ENCODE peak calls at places on chromosomes 6 and 20, in four cellular contexts. Y, X, I and F are unnamed samples.

GRCh38 chr6:96065211-96065610 is 49.4 kb downstream of the FUT9 start:
- DNase-seq in Y (no peak), X (no peak), I (no peak), F (no peak)

GRCh38 chr20:64068381-64069208 is 5.6 kb downstream of the TCEA2 start:
- DNase-seq in Y (no peak), X (no peak), I (no peak), F (no peak)

GRCh38 chr20:46308258-46309157 is at the start of gene CDH22:
- DNase-seq in Y (peak), X (peak), I (no peak), F (no peak)

GRCh38 chr20:64236137-64237088 is 19.1 kb upstream of the PCMTD2 start:
- DNase-seq in Y (no peak), X (no peak), I (no peak), F (no peak)

GRCh38 chr6:6712979-6713514 is 124.5 kb downstream of the LY86 start:
- DNase-seq in Y (no peak), X (no peak), I (no peak), F (no peak)

GRCh38 chr6:17962436-17963031 is 24.9 kb downstream of the KIF13A start:
- DNase-seq in Y (no peak), X (no peak), I (peak), F (no peak)

GRCh38 chr20:6055161-6055783 is 1.4 kb upstream of the LRRN4 start:
- DNase-seq in Y (no peak), X (no peak), I (no peak), F (no peak)

GRCh38 chr20:17735206-17735804 is 35.5 kb downstream of the BANF2 start:
- DNase-seq in Y (no peak), X (no peak), I (peak), F (no peak)

GRCh38 chr6:116528800-116529199 is 16.7 kb downstream of the TRAPPC3L start:
- DNase-seq in Y (no peak), X (no peak), I (no peak), F (no peak)

GRCh38 chr6:39801456-39802251 is 9.5 kb downstream of the DAAM2 start:
- DNase-seq in Y (no peak), X (no peak), I (no peak), F (no peak)

GRCh38 chr6:49110876-49111275 is 352.2 kb downstream of the MMUT start:
- DNase-seq in Y (no peak), X (no peak), I (no peak), F (no peak)

GRCh38 chr6:128492386-128492785 is 28.0 kb downstream of the PTPRK start:
- DNase-seq in Y (no peak), X (no peak), I (no peak), F (no peak)

GRCh38 chr6:13913226-13914001 is 11.3 kb upstream of the RNF182 start:
- DNase-seq in Y (no peak), X (no peak), I (no peak), F (no peak)

GRCh38 chr6:71333700-71334099 is 45.1 kb downstream of the OGFRL1 start:
- DNase-seq in Y (no peak), X (no peak), I (peak), F (no peak)

DNA sequence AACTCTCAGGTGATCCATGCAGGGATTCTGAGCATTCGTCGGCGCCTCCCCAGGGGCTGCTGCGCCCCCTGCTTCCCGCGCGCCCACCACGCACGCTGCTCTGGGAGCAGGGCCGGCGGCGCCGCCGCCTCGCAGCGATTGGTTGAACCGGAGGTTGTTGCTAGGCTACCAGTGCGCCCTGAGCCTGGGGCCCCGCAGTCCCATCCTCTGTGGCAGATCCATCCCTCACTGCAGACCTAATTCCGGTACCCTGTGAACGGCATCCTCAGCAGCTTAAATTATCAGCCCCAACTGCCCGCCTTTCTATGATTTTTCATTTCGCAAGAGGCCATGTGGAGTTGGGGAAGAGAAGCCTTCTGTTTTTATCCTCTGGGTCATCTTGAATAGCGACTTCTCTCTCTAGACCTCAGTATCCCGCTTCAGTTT is 15.3 kb downstream of the PNPLA1 start:
- DNase-seq in Y (no peak), X (peak), I (no peak), F (no peak)
- TF ChIP-seq CTCF in Y (peak), X (no peak), I (no peak), F (no peak)

DNA sequence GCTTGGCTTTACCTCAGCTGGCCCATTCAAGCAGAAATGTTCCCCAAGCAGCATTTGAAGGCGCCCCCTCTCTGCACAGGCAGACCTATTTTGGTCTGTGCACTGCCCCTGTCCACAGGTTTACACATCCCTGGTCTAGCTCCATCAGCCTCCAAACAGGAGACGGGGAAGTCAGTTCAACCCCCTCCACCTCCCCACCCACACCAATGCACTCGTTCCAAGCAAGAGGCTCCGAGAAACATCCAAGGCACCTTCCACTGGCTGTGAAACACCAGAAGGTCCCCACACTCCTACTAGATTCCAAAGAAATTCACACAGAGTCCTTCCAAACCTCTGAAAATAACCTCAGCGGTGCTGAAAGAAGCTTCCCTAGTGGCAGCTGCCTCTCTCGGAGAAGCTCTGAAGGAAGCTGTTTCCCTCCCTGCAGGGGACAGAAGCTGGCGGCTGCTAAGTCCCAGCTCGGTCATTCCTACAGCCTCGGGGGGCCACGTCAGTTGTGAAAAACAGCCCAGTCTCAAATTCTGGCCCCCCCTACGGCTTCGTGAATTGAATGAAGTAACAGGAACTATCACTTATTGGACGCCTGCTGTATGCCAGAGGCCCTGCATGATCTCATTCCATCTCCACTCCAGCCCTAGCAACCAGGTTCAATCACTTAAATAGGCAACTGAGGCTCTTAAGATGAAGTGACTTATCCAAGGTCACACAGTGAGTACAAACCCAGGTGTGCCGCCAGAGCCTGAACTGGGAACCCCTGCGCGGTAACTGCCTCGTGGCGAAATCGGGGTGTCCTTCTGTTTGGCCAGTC is 815 bp downstream of the SPATA2 start:
- DNase-seq in Y (no peak), X (no peak), I (no peak), F (no peak)
- TF ChIP-seq CTCF in Y (no peak), X (no peak), I (no peak), F (no peak)

DNA sequence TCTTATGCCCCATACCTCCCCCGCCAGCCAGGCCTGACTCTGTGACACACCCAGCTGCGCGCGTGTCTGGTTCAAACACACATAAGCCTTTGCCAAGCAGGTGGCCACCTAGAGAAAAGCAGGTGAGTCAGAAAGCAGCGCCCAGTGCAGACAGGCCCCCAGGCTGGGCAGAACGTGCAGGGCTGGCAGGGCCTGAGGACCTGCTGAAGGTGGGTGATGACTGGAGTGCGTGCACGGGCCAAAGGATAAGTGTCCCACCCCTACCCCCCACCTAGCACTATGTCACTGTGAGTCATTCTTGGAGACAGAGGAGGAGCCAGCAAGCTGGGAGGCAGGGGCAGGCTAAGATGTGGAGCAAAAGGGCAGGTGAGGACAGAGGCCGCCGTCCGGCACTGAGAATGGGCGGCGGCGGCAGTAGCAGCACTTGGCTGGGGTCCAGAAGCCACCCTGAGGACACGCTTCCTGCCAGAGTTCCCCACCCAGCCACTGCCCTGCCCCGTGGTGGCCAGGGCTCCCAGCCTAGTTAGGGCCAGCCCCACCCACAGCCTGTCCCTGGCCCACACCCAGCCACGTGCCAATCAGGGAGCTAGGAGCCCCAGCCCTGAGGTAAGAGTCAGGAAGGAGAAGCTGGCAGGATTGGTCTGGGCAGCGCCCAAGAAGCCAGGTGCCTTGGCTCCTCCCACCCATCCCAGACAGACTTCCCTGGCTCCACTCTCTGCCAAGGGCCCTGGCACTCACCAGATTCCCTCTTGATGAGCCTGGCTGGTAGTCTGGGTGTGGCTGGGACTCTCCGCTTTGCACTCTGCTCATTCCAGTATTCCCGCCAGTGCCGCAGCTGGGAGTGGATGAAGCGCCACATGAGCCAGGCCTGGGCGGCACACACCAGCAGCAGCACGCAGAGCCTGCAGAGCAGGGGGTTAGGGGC is 72.7 kb downstream of the TRAM2 start:
- DNase-seq in Y (no peak), X (no peak), I (peak), F (no peak)
- TF ChIP-seq CTCF in Y (no peak), X (no peak), I (no peak), F (no peak)

DNA sequence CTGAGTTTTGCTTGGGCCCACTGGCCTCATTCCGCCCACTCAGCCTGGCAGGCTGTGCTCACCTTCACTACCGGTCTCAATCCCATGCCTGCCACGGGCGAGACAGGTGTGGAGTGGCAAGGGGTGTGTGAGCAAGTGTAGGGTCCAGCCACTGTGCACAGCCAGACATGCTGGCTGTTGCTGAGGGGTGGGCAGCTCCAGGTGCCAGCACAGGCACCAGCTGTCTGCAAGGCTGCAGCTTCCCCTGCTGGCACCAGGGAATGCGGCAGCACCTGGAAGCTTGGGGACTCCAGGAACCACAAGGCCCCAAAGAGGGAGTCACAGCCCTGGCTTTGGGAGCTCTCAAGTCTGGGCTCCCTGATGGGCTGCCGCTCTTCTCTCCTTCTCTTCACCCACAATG is 372.7 kb downstream of the CBLN4 start:
- DNase-seq in Y (no peak), X (no peak), I (no peak), F (no peak)
- TF ChIP-seq CTCF in Y (peak), X (no peak), I (no peak), F (no peak)

GRCh38 chr6:109471105-109471810 is 11.8 kb downstream of the ZBTB24 start:
- DNase-seq in Y (no peak), X (no peak), I (no peak), F (no peak)

GRCh38 chr6:109469591-109470189 is 13.3 kb downstream of the ZBTB24 start:
- DNase-seq in Y (no peak), X (no peak), I (no peak), F (no peak)

GRCh38 chr6:109474995-109475394 is 8.0 kb downstream of the ZBTB24 start:
- DNase-seq in Y (no peak), X (no peak), I (no peak), F (no peak)

GRCh38 chr6:109473120-109473519 is 9.9 kb downstream of the ZBTB24 start:
- DNase-seq in Y (no peak), X (no peak), I (no peak), F (no peak)

GRCh38 chr6:109472132-109472995 is 10.7 kb downstream of the ZBTB24 start:
- DNase-seq in Y (no peak), X (no peak), I (no peak), F (no peak)
- TF ChIP-seq CTCF in Y (no peak), X (no peak), I (no peak), F (no peak)

DNA sequence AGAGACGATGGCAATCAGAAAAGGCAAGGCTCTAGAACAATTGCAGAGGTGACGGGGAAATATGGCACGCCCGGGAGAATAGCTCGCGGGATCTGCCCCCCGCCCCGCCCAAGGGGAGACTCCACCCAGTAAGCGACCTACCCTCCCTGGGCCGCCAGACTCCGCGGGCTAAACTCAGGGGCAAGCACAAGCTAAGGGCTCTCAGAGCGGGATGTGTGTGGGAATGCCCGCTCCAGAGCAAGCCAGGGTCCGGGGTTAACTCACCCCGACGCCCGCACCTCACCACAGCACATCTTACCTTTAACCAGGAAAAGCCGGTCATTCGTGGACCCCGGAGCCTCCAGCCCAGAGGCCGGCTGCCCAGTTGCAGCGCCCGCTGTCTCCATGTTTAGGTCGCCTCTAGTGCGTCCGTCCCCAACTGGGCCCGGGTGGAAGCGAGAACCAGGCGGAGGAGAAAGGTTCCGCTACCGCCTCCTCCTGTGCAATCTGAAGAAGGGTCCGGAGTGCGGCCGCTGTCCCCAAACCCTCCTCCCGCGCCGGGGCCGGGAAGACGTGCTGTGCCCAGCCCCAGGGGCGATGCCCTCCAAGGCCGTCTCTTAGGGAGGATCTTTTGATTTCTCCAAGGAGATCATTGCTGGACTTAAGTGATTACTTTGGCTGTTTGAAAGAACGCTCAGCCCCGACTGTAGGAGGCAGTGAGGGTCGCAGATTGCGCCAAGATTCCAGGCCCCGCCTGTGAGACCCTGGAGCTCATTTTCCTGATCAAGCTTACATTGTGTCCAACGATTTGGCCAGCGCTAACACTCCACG is at the start of gene TMEM242:
- DNase-seq in Y (peak), X (peak), I (peak), F (peak)
- TF ChIP-seq CTCF in Y (peak), X (no peak), I (no peak), F (peak)

DNA sequence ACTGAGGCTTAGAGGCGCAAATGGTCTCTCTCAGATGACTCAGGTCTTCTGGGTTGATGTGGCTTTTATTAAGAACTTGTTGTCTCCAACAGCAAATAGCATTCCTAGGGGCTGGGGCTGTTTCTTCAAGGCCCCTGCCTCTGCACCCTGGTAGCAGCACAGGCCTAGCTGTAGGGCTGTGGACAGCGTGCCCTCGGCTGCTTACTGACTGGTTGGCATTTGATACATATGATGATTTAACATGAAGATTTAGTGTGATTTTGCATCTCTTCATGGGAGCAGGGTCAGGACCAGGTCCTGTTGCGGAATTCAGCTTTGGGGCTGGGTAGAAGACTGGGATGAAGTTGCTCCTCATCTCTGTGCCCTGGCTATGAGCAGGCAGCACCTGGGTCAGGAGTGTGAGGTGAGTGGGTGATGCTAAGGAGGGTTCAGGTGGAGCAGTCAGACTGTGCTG is 24.3 kb upstream of the IER3 start:
- DNase-seq in Y (no peak), X (no peak), I (no peak), F (no peak)
- TF ChIP-seq CTCF in Y (no peak), X (no peak), I (no peak), F (no peak)